ENCODE peak calls at places on chromosomes 11 and 22, in eight cellular contexts. X, M, V, T, Z, S, W and U are unnamed samples.

GRCh38 chr11:21205205-21205604 is 535.8 kb downstream of the NELL1 start:
- DNase-seq in X (no peak), M (no peak), V (no peak), T (no peak), Z (no peak), S (no peak), W (no peak), U (no peak)

GRCh38 chr22:20061481-20061861 is 18.6 kb upstream of the DGCR8 start:
- DNase-seq in X (no peak), M (no peak), V (no peak), T (no peak), Z (no peak), S (no peak), W (no peak), U (no peak)

GRCh38 chr11:124899376-124900145 is 1.9 kb upstream of the ROBO4 start:
- DNase-seq in X (peak), M (peak), V (no peak), T (no peak), Z (peak), S (no peak), W (no peak), U (no peak)

GRCh38 chr22:31248965-31249940 is 37.2 kb downstream of the LIMK2 start:
- DNase-seq in X (peak), M (no peak), V (no peak), T (peak), Z (no peak), S (no peak), W (no peak), U (peak)

GRCh38 chr11:92340839-92341238 is 116.2 kb downstream of the FAT3 start:
- DNase-seq in X (peak), M (peak), V (peak), T (no peak), Z (peak), S (no peak), W (no peak), U (peak)

GRCh38 chr11:41053894-41054293 is 405.6 kb downstream of the LRRC4C start:
- DNase-seq in X (peak), M (no peak), V (no peak), T (no peak), Z (no peak), S (no peak), W (no peak), U (no peak)

GRCh38 chr11:57513911-57514537 is 1.5 kb downstream of the SLC43A1 start:
- DNase-seq in X (no peak), M (peak), V (peak), T (peak), Z (peak), S (peak), W (peak), U (peak)

GRCh38 chr11:132402056-132402684 is 1031.8 kb downstream of the NTM start:
- DNase-seq in X (peak), M (peak), V (peak), T (no peak), Z (peak), S (no peak), W (no peak), U (no peak)

GRCh38 chr11:64276653-64277431 is 7.6 kb downstream of the BAD start:
- DNase-seq in X (peak), M (peak), V (no peak), T (no peak), Z (no peak), S (peak), W (no peak), U (no peak)

GRCh38 chr22:50699754-50700386 is 27.2 kb downstream of the SHANK3 start:
- DNase-seq in X (no peak), M (no peak), V (peak), T (no peak), Z (peak), S (no peak), W (no peak), U (no peak)

GRCh38 chr11:79458712-79459111 is 17.9 kb upstream of the TENM4 start:
- DNase-seq in X (no peak), M (no peak), V (no peak), T (no peak), Z (no peak), S (no peak), W (no peak), U (no peak)

GRCh38 chr11:18309691-18310090 is 12.2 kb downstream of the HPS5 start:
- DNase-seq in X (no peak), M (no peak), V (no peak), T (no peak), Z (no peak), S (no peak), W (no peak), U (no peak)

GRCh38 chr11:36075053-36075452 is 131.2 kb downstream of the LDLRAD3 start:
- DNase-seq in X (peak), M (peak), V (no peak), T (no peak), Z (no peak), S (no peak), W (no peak), U (peak)

GRCh38 chr11:120569903-120570302 is 58.4 kb downstream of the GRIK4 start:
- DNase-seq in X (no peak), M (no peak), V (no peak), T (no peak), Z (no peak), S (no peak), W (no peak), U (no peak)

GRCh38 chr11:35549787-35550186 is 24.4 kb upstream of the PAMR1 start:
- DNase-seq in X (peak), M (peak), V (no peak), T (peak), Z (peak), S (no peak), W (no peak), U (peak)

GRCh38 chr11:69122337-69122641 is 33.4 kb upstream of the SMIM38 start:
- DNase-seq in X (no peak), M (no peak), V (no peak), T (no peak), Z (no peak), S (no peak), W (no peak), U (no peak)

GRCh38 chr11:64858467-64859401 is 14.3 kb upstream of the CDC42BPG start:
- DNase-seq in X (no peak), M (no peak), V (peak), T (peak), Z (no peak), S (peak), W (peak), U (no peak)

GRCh38 chr22:21067901-21068680 is 22.3 kb downstream of the LRRC74B start:
- DNase-seq in X (no peak), M (no peak), V (no peak), T (no peak), Z (no peak), S (no peak), W (no peak), U (no peak)

GRCh38 chr22:17164392-17165024 is 5.4 kb upstream of the HDHD5 start:
- DNase-seq in X (no peak), M (no peak), V (no peak), T (no peak), Z (peak), S (no peak), W (no peak), U (no peak)

GRCh38 chr22:43411981-43412807 is at the start of gene MPPED1:
- DNase-seq in X (no peak), M (no peak), V (no peak), T (no peak), Z (no peak), S (no peak), W (no peak), U (no peak)

GRCh38 chr11:110908401-110909106 is 196.3 kb upstream of the ARHGAP20 start:
- DNase-seq in X (peak), M (peak), V (no peak), T (no peak), Z (peak), S (no peak), W (no peak), U (peak)

GRCh38 chr22:49972163-49973017 is 11.8 kb downstream of the PIM3 start:
- DNase-seq in X (no peak), M (no peak), V (no peak), T (peak), Z (no peak), S (peak), W (no peak), U (no peak)

GRCh38 chr11:65856689-65857499 is 1.1 kb downstream of the CFL1 start:
- DNase-seq in X (peak), M (peak), V (peak), T (peak), Z (peak), S (peak), W (peak), U (peak)

GRCh38 chr22:19995611-19996339 is 20.8 kb downstream of the ARVCF start:
- DNase-seq in X (no peak), M (no peak), V (no peak), T (no peak), Z (no peak), S (no peak), W (no peak), U (peak)

DNA sequence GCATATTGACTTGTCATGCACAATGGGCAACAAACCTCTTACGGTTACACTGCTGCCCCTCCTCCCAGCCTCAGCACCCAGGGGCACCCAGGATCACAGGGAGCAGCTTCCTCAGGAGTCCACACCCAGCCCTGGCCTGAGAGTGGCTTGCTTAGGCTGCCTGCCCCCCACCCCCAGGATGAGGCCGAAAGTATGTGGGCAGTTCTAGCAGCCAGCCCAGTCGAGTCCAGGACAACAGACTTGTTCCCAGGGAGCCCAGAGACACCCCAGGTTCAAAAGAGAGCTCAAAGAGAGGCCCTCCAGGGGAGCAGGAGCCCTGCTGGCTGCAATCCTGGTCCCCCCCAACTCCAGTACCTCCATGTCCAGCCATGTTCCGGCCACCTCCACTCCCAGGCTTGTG is 108.1 kb upstream of the THY1 start:
- DNase-seq in X (no peak), M (no peak), V (no peak), T (peak), Z (no peak), S (no peak), W (no peak), U (no peak)
- H3K4me3 ChIP-seq in X (no peak), M (no peak), V (no peak), T (no peak), Z (no peak), S (no peak), W (no peak), U (no peak)

GRCh38 chr22:33923660-33924246 is 3.5 kb upstream of the LARGE1 start:
- DNase-seq in X (peak), M (peak), V (peak), T (peak), Z (peak), S (peak), W (no peak), U (peak)
- H3K4me3 ChIP-seq in X (no peak), M (no peak), V (no peak), T (no peak), Z (no peak), S (no peak), W (no peak), U (no peak)

GRCh38 chr11:73322986-73323306 is 14.9 kb downstream of the ARHGEF17 start:
- DNase-seq in X (no peak), M (no peak), V (no peak), T (no peak), Z (no peak), S (no peak), W (no peak), U (no peak)
- H3K4me3 ChIP-seq in X (no peak), M (no peak), V (no peak), T (peak), Z (no peak), S (peak), W (no peak), U (no peak)

GRCh38 chr11:76798656-76799055 is 15.5 kb downstream of the TSKU start:
- DNase-seq in X (no peak), M (no peak), V (no peak), T (no peak), Z (no peak), S (no peak), W (no peak), U (no peak)
- H3K4me3 ChIP-seq in X (no peak), M (no peak), V (no peak), T (peak), Z (no peak), S (no peak), W (peak), U (no peak)